ENCODE peak calls at places on chromosomes 3 and 15, in ten cellular contexts. U is NCI-H1436; Z is mucosa of gallbladder; H is Panc1; W is stimulated activated CD4-positive, alpha-beta T cell treated with anti-CD3 and anti-CD28 coated beads, TNF-alpha, amount 100 ng/mL, for 1 hour; Q is IMR-90; A is kidney epithelial cell; C is pons; I is HCEC 1CT; B is H54. O is an unnamed sample.

GRCh38 chr3:5058463-5058862 is 63.6 kb upstream of the ARL8B start:
- DNase-seq in C (no peak), U (no peak), B (no peak), W (no peak), A (peak), Z (no peak), H (no peak), Q (peak), I (peak), O (peak)

GRCh38 chr15:74988007-74988800 is 7.2 kb upstream of the SCAMP5 start:
- DNase-seq in H (no peak), I (peak), B (no peak), A (no peak), U (peak), Z (peak), C (no peak), Q (peak), W (no peak), O (peak)

GRCh38 chr3:160134454-160134853 is 90.8 kb upstream of the C3orf80 start:
- DNase-seq in I (no peak), B (no peak), H (no peak), U (no peak), A (no peak), Q (no peak), Z (no peak), W (no peak), C (no peak), O (no peak)

GRCh38 chr15:70250208-70251201 is 152.8 kb upstream of the TLE3 start:
- DNase-seq in H (no peak), Q (no peak), C (no peak), W (no peak), Z (no peak), U (peak), I (no peak), A (no peak), B (no peak), O (no peak)

GRCh38 chr15:90828111-90828510 is 40.3 kb upstream of the FURIN start:
- DNase-seq in W (no peak), A (no peak), B (no peak), Z (no peak), U (no peak), I (no peak), Q (no peak), C (no peak), H (no peak), O (no peak)

GRCh38 chr3:31291818-31292217 is 240.9 kb upstream of the STT3B start:
- DNase-seq in A (no peak), W (no peak), B (no peak), I (no peak), H (no peak), U (no peak), C (no peak), Q (no peak), Z (no peak), O (no peak)

GRCh38 chr3:188940213-188940914 is 231.4 kb upstream of the TPRG1 start:
- DNase-seq in Q (no peak), Z (no peak), W (no peak), C (no peak), I (no peak), A (no peak), U (no peak), B (no peak), H (no peak), O (no peak)

GRCh38 chr3:131218196-131218595 is 163.4 kb upstream of the NUDT16 start:
- DNase-seq in I (peak), A (peak), W (no peak), B (peak), Q (peak), U (no peak), Z (no peak), C (no peak), H (no peak), O (peak)

GRCh38 chr3:1017879-1018278 is 74.9 kb upstream of the CNTN6 start:
- DNase-seq in H (no peak), A (no peak), Z (no peak), W (no peak), Q (no peak), C (no peak), U (no peak), I (no peak), B (no peak), O (no peak)

GRCh38 chr3:169664034-169664820 is 715 bp upstream of the MECOM start:
- DNase-seq in W (no peak), U (no peak), A (no peak), C (no peak), B (no peak), I (no peak), H (no peak), Z (no peak), Q (no peak), O (peak)